ENCODE peak calls at places on chromosomes 2 and 18, in seven cellular contexts. W is activated T-cell treated with anti-CD3 and anti-CD28 coated beads for 24 hours, U is neural crest cell, Z is hypothalamus, X is SW480, I is epithelial cell of esophagus, T is breast epithelium. E is an unnamed sample.

GRCh38 chr2:9660781-9661180 is 30.0 kb upstream of the YWHAQ start:
- DNase-seq in W (no peak), U (no peak), Z (no peak), X (no peak), I (no peak), T (no peak), E (no peak)

GRCh38 chr2:147588191-147588590 is 256.6 kb upstream of the ACVR2A start:
- DNase-seq in W (no peak), U (no peak), Z (no peak), X (no peak), I (peak; percentile 84), T (no peak), E (no peak)

GRCh38 chr18:36519358-36519757 is 221.8 kb downstream of the FHOD3 start:
- DNase-seq in W (no peak), U (no peak), Z (no peak), X (peak; percentile 23), I (no peak), T (no peak), E (no peak)

GRCh38 chr18:74994502-74995403 is 214.2 kb downstream of the PTGR3 start:
- DNase-seq in W (no peak), U (no peak), Z (no peak), X (no peak), I (peak; percentile 66), T (no peak), E (no peak)

GRCh38 chr2:70923378-70924015 is 12.2 kb upstream of the ATP6V1B1 start:
- DNase-seq in W (no peak), U (no peak), Z (no peak), X (no peak), I (no peak), T (no peak), E (no peak)

GRCh38 chr2:96800762-96801463 is 15.2 kb upstream of the CNNM3 start:
- DNase-seq in W (peak; percentile 67), U (peak; percentile 57), Z (no peak), X (peak; percentile 54), I (peak; percentile 72), T (peak; percentile 75), E (peak; percentile 45)

GRCh38 chr2:61180686-61181085 is 18.7 kb downstream of the C2orf74 start:
- DNase-seq in W (no peak), U (no peak), Z (no peak), X (no peak), I (no peak), T (no peak), E (no peak)

GRCh38 chr2:135124924-135125886 is 73.1 kb downstream of the RAB3GAP1 start:
- DNase-seq in W (no peak), U (no peak), Z (no peak), X (peak; percentile 93), I (peak; percentile 90), T (no peak), E (no peak)

GRCh38 chr2:208807756-208808155 is 401.2 kb downstream of the PTH2R start:
- DNase-seq in W (no peak), U (no peak), Z (no peak), X (no peak), I (peak; percentile 36), T (no peak), E (no peak)

GRCh38 chr2:69499966-69500365 is 62.7 kb upstream of the NFU1 start:
- DNase-seq in W (no peak), U (no peak), Z (no peak), X (no peak), I (no peak), T (no peak), E (no peak)

GRCh38 chr18:2848145-2848878 is 1.5 kb downstream of the EMILIN2 start:
- DNase-seq in W (no peak), U (no peak), Z (no peak), X (no peak), I (no peak), T (no peak), E (peak; percentile 44)

GRCh38 chr2:151043484-151043883 is 218.2 kb downstream of the RBM43 start:
- DNase-seq in W (no peak), U (no peak), Z (no peak), X (peak; percentile 88), I (peak; percentile 99), T (no peak), E (no peak)

GRCh38 chr2:3320910-3321605 is 56.6 kb downstream of the EIPR1 start:
- DNase-seq in W (no peak), U (no peak), Z (no peak), X (no peak), I (no peak), T (no peak), E (no peak)